ENCODE peak calls at places on chromosome 22, in eight cellular contexts. Z, U, S, G, E, D, O and F are unnamed samples.

GRCh38 chr22:30947163-30947820 is 21.3 kb downstream of the MORC2 start:
- DNase-seq in U (no peak), E (peak), D (no peak), S (peak), G (no peak), O (no peak), Z (no peak), F (peak)

GRCh38 chr22:35561796-35562526 is 21.3 kb downstream of the RASD2 start:
- DNase-seq in Z (no peak), E (no peak), O (peak), U (no peak), D (peak), G (no peak), S (no peak), F (no peak)

GRCh38 chr22:48737461-48738203 is 1090.0 kb downstream of the BRD1 start:
- DNase-seq in S (no peak), U (no peak), E (no peak), D (no peak), Z (no peak), O (no peak), G (no peak), F (no peak)

GRCh38 chr22:36081023-36081431 is 52.4 kb upstream of the RBFOX2 start:
- DNase-seq in E (no peak), Z (no peak), O (peak), U (no peak), S (no peak), G (no peak), D (peak), F (no peak)

GRCh38 chr22:49906799-49907290 is 11.4 kb downstream of the ALG12 start:
- DNase-seq in U (no peak), O (no peak), Z (no peak), E (no peak), S (no peak), D (no peak), G (no peak), F (no peak)

GRCh38 chr22:46052801-46053562 is 76.0 kb upstream of the WNT7B start:
- DNase-seq in S (peak), E (no peak), G (no peak), Z (no peak), U (peak), D (no peak), O (peak), F (peak)

GRCh38 chr22:30694638-30695350 is at the start of gene OSBP2:
- DNase-seq in E (peak), Z (no peak), U (peak), S (peak), G (no peak), O (no peak), D (no peak), F (peak)

GRCh38 chr22:43299736-43300135 is 43.4 kb downstream of the SCUBE1 start:
- DNase-seq in O (no peak), E (no peak), G (no peak), Z (no peak), S (no peak), U (no peak), D (no peak), F (no peak)

GRCh38 chr22:29626497-29627195 is 23.2 kb downstream of the NF2 start:
- DNase-seq in E (no peak), D (no peak), G (no peak), Z (no peak), U (no peak), O (peak), S (no peak), F (no peak)

GRCh38 chr22:35397095-35397904 is 2.6 kb upstream of the MCM5 start:
- DNase-seq in S (no peak), E (no peak), O (peak), G (no peak), D (no peak), U (no peak), Z (no peak), F (no peak)

GRCh38 chr22:28440517-28441366 is 238.9 kb downstream of the TTC28 start:
- DNase-seq in G (no peak), Z (no peak), O (peak), E (no peak), U (no peak), D (no peak), S (no peak), F (no peak)

GRCh38 chr22:42717197-42717967 is 3.3 kb downstream of the A4GALT start:
- DNase-seq in E (peak), D (no peak), G (no peak), S (no peak), Z (no peak), U (no peak), O (peak), F (peak)

GRCh38 chr22:49686495-49687219 is 141.0 kb downstream of the BRD1 start:
- DNase-seq in D (no peak), S (no peak), G (no peak), U (no peak), E (no peak), Z (no peak), O (no peak), F (peak)

GRCh38 chr22:23237841-23238240 is 57.5 kb downstream of the BCR start:
- DNase-seq in O (no peak), S (peak), U (no peak), Z (no peak), D (no peak), G (no peak), E (no peak), F (no peak)

GRCh38 chr22:28345304-28345703 is 334.3 kb downstream of the TTC28 start:
- DNase-seq in D (no peak), E (no peak), S (no peak), O (peak), Z (no peak), G (no peak), U (no peak), F (no peak)

GRCh38 chr22:26512149-26512793 is at the start of gene TFIP11:
- DNase-seq in E (peak), O (peak), D (peak), U (peak), G (peak), S (peak), Z (peak), F (peak)

GRCh38 chr22:45441158-45441557 is 27.7 kb downstream of the RIBC2 start:
- DNase-seq in G (no peak), U (no peak), O (peak), Z (no peak), S (no peak), D (no peak), E (peak), F (peak)

GRCh38 chr22:49826603-49827306 is 918 bp downstream of the BRD1 start:
- DNase-seq in E (peak), O (peak), U (peak), S (peak), G (no peak), D (no peak), Z (no peak), F (no peak)

GRCh38 chr22:38028344-38029130 is 28.7 kb upstream of the PICK1 start:
- DNase-seq in D (no peak), Z (no peak), U (peak), E (no peak), O (no peak), G (no peak), S (no peak), F (no peak)

GRCh38 chr22:37242395-37242918 is 1.6 kb downstream of the RAC2 start:
- DNase-seq in U (peak), O (no peak), S (no peak), D (no peak), G (no peak), Z (peak), E (no peak), F (no peak)

GRCh38 chr22:32407332-32407731 is 4.7 kb downstream of the RTCB start:
- DNase-seq in E (no peak), D (no peak), S (peak), U (no peak), G (no peak), O (no peak), Z (no peak), F (no peak)

GRCh38 chr22:36585841-36586240 is 56.9 kb upstream of the EIF3D start:
- DNase-seq in E (no peak), O (no peak), Z (no peak), G (no peak), D (no peak), U (no peak), S (no peak), F (no peak)